ENCODE peak calls at places on chromosomes 3 and 15, in four cellular contexts. D is breast epithelium, E is OCI-LY7, F is lung. O is an unnamed sample. For H3K9me3 and H3K4me1, the result is how much of the 10 kb centered on the place peaks cover.

GRCh38 chr15:70503073-70503745 is 260.1 kb downstream of the UACA start:
- DNase-seq in E (peak), D (no peak), F (no peak), O (no peak)

GRCh38 chr3:152517517-152517916 is 248.8 kb downstream of the MBNL1 start:
- DNase-seq in E (no peak), F (no peak), D (no peak), O (no peak)

GRCh38 chr3:73143821-73144237 is 82.4 kb downstream of the EBLN2 start:
- DNase-seq in F (no peak), E (no peak), D (no peak), O (no peak)

GRCh38 chr3:32313723-32314473 is 75.4 kb downstream of the CMTM8 start:
- DNase-seq in D (no peak), E (no peak), F (no peak), O (no peak)

GRCh38 chr3:58072046-58072445 is 63.8 kb downstream of the FLNB start:
- DNase-seq in F (no peak), D (no peak), E (no peak), O (no peak)

GRCh38 chr3:122576174-122576940 is 1.1 kb upstream of the PARP15 start:
- DNase-seq in F (no peak), E (peak), D (no peak), O (no peak)

GRCh38 chr3:46380471-46381215 is 9.9 kb downstream of the CCR5 start:
- DNase-seq in F (no peak), D (no peak), E (no peak), O (no peak)

GRCh38 chr15:62896969-62897486 is 145.5 kb upstream of the TPM1 start:
- DNase-seq in D (peak), E (no peak), F (peak), O (no peak)

GRCh38 chr3:170233532-170233931 is 11.3 kb downstream of the PRKCI start:
- DNase-seq in D (no peak), F (peak), E (no peak), O (no peak)

GRCh38 chr3:105791919-105792786 is 76.7 kb downstream of the CBLB start:
- DNase-seq in D (no peak), F (peak), E (no peak), O (no peak)

GRCh38 chr3:115834068-115834467 is 210.8 kb downstream of the GAP43 start:
- DNase-seq in D (no peak), F (no peak), E (no peak), O (no peak)

GRCh38 chr15:63189955-63190691 is 717 bp downstream of the RAB8B start:
- DNase-seq in D (no peak), F (no peak), E (peak), O (no peak)

GRCh38 chr15:90881978-90882721 is 2.2 kb upstream of the FES start:
- DNase-seq in E (no peak), D (no peak), F (no peak), O (no peak)

GRCh38 chr3:123096701-123097100 is 29.9 kb downstream of the PDIA5 start:
- DNase-seq in F (no peak), E (no peak), D (no peak), O (no peak)

GRCh38 chr3:134197681-134198261 is 52.9 kb downstream of the RYK start:
- DNase-seq in F (no peak), E (peak), D (no peak), O (no peak)

GRCh38 chr3:10518506-10519150 is 13.2 kb upstream of the ATP2B2 start:
- DNase-seq in D (peak), F (no peak), E (no peak), O (no peak)

GRCh38 chr15:101451886-101452285 is 37.6 kb downstream of the PCSK6 start:
- DNase-seq in E (no peak), D (no peak), F (no peak), O (no peak)

GRCh38 chr3:51397389-51397788 is 6.3 kb downstream of the RBM15B start:
- DNase-seq in E (no peak), F (no peak), D (no peak), O (no peak)

GRCh38 chr3:106249159-106249558 is 380.3 kb upstream of the CBLB start:
- DNase-seq in D (no peak), F (no peak), E (no peak), O (no peak)

GRCh38 chr3:119237299-119237698 is 3.4 kb downstream of the B4GALT4 start:
- DNase-seq in E (no peak), D (no peak), F (no peak), O (no peak)

GRCh38 chr3:108448593-108448992 is 61.8 kb downstream of the MYH15 start:
- DNase-seq in E (no peak), D (no peak), F (no peak), O (no peak)

GRCh38 chr15:70036585-70037343 is 61.0 kb downstream of the TLE3 start:
- DNase-seq in D (peak), E (peak), F (no peak), O (no peak)

GRCh38 chr15:70504305-70504951 is 258.9 kb downstream of the UACA start:
- DNase-seq in D (no peak), F (no peak), E (peak), O (no peak)

GRCh38 chr15:62940755-62941361 is 101.7 kb upstream of the TPM1 start:
- DNase-seq in F (peak), E (no peak), D (no peak), O (no peak)

GRCh38 chr3:24494616-24495333 is at the start of gene THRB:
- DNase-seq in F (peak), D (peak), E (no peak), O (no peak)

GRCh38 chr3:50390523-50391177 is 31.3 kb upstream of the TMEM115 start:
- DNase-seq in D (no peak), F (peak), E (no peak), O (no peak)

GRCh38 chr3:74268753-74269152 is 345.7 kb downstream of the CNTN3 start:
- DNase-seq in F (no peak), D (no peak), E (no peak), O (no peak)

GRCh38 chr15:92473784-92474183 is 80.1 kb downstream of the ST8SIA2 start:
- DNase-seq in E (no peak), F (no peak), D (no peak), O (no peak)

GRCh38 chr3:1421577-1421976 is 328.8 kb downstream of the CNTN6 start:
- DNase-seq in E (no peak), D (no peak), F (no peak), O (no peak)

GRCh38 chr15:92164327-92165000 is 229.2 kb upstream of the ST8SIA2 start:
- DNase-seq in E (no peak), D (no peak), F (no peak), O (no peak)

GRCh38 chr15:55606214-55606613 is 18.1 kb upstream of the PYGO1 start:
- DNase-seq in D (no peak), F (no peak), E (no peak), O (no peak)

GRCh38 chr15:26967719-26968269 is 3.2 kb upstream of the GABRG3 start:
- DNase-seq in D (no peak), E (no peak), F (no peak), O (no peak)

GRCh38 chr3:126858887-126859286 is 124.0 kb upstream of the PLXNA1 start:
- DNase-seq in F (no peak), E (no peak), D (no peak), O (no peak)

GRCh38 chr3:72311425-72311824 is 526.5 kb upstream of the PROK2 start:
- DNase-seq in F (no peak), E (no peak), D (no peak), O (no peak)

GRCh38 chr3:191997579-191998268 is 536.8 kb downstream of the PYDC2 start:
- DNase-seq in E (no peak), F (no peak), D (no peak), O (no peak)
- H3K9me3 ChIP-seq in E (under half), F (under half), D (under half), O (under half)

GRCh38 chr3:100402150-100402706 is 889 bp downstream of the LNP1 start:
- DNase-seq in D (no peak), E (peak), F (no peak), O (no peak)
- H3K4me1 ChIP-seq in D (under half), E (under half), F (under half), O (under half)

DNA sequence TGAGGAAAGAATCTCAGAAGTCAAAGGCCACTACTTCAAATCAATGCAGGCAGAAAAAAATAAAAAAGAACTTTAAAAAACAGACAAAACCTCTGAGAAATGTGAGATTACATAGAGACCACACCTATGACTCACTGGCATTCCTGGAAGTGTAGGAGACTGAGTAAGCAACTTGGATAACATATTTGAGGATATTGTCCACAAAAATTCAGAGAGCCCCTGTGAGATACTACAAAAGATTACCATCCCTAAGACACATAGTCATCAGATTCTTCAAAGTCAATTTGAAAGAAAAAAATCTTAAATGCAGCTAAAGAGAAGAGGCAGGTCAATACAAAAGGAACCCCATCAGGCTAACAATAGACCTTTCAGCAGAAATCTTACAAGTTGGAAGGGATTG is 887.3 kb downstream of the NTRK3 start:
- DNase-seq in D (no peak), E (no peak), F (no peak), O (no peak)
- H3K9me3 ChIP-seq in D (under half), E (under half), F (under half), O (under half)

GRCh38 chr15:60391722-60392340 is 6.0 kb downstream of the ANXA2 start:
- DNase-seq in F (no peak), E (no peak), D (no peak), O (no peak)

GRCh38 chr15:60389261-60390077 is 8.3 kb downstream of the ANXA2 start:
- DNase-seq in E (no peak), F (no peak), D (no peak), O (no peak)

GRCh38 chr15:60390931-60391501 is 6.8 kb downstream of the ANXA2 start:
- DNase-seq in F (peak), D (no peak), E (no peak), O (no peak)

GRCh38 chr15:60392601-60392985 is 5.2 kb downstream of the ANXA2 start:
- DNase-seq in E (no peak), D (no peak), F (no peak), O (no peak)

GRCh38 chr15:60390231-60390630 is 7.6 kb downstream of the ANXA2 start:
- DNase-seq in D (no peak), F (no peak), E (no peak), O (no peak)
- H3K4me1 ChIP-seq in D (half or more), F (under half), E (under half), O (under half)

GRCh38 chr3:8369638-8370037 is 132.0 kb upstream of the LMCD1 start:
- DNase-seq in E (no peak), D (no peak), F (no peak), O (no peak)
- H3K9me3 ChIP-seq in E (under half), D (under half), F (under half), O (under half)

GRCh38 chr3:188288153-188288552 is 134.2 kb downstream of the LPP start:
- DNase-seq in E (no peak), D (no peak), F (no peak), O (no peak)
- H3K4me1 ChIP-seq in E (under half), D (under half), F (under half), O (under half)

GRCh38 chr3:38450853-38451252 is 2.8 kb upstream of the ACVR2B start:
- DNase-seq in E (no peak), D (no peak), F (no peak), O (no peak)

GRCh38 chr3:38446812-38447211 is 6.9 kb upstream of the ACVR2B start:
- DNase-seq in E (no peak), F (no peak), D (no peak), O (no peak)

GRCh38 chr3:38446287-38446686 is 7.4 kb upstream of the ACVR2B start:
- DNase-seq in E (no peak), D (no peak), F (no peak), O (no peak)
- H3K9me3 ChIP-seq in E (under half), D (under half), F (under half), O (under half)

GRCh38 chr15:71688509-71689094 is 121.8 kb upstream of the NR2E3 start:
- DNase-seq in F (no peak), D (no peak), E (no peak), O (no peak)

GRCh38 chr15:71687902-71688508 is 122.3 kb upstream of the NR2E3 start:
- DNase-seq in F (no peak), E (no peak), D (no peak), O (no peak)

GRCh38 chr15:71686221-71687050 is 123.9 kb upstream of the NR2E3 start:
- DNase-seq in F (no peak), E (no peak), D (no peak), O (no peak)

GRCh38 chr15:71683401-71684274 is 126.7 kb upstream of the NR2E3 start:
- DNase-seq in F (no peak), D (no peak), E (no peak), O (no peak)

DNA sequence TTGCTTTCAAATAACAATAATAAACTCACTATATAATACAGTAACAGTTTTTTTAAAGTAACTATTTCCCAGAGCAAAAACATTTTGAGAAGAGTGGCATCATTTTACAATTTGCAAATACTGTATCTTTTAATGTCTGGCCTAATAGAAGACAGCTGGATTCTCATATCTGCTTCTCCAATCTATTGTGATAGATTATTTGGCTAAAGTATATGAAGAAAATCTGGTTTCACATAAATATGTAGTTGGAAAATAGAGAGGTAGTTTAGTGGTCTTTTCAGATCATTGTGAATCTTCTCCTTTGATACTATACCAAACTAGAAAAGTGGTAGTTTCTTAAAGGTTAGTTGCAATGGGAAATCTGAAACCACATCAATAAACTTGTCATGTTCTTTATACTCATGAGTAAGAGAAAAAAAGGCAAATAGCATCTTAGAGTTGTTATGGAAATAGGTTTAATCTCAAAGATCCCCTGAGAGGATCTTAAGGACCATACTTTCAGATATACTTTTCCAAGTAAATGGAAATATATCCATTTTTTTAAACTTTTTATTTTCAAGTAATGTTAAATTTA is 124.8 kb upstream of the NR2E3 start:
- DNase-seq in E (no peak), D (no peak), F (no peak), O (no peak)
- H3K4me1 ChIP-seq in E (under half), D (under half), F (under half), O (under half)

DNA sequence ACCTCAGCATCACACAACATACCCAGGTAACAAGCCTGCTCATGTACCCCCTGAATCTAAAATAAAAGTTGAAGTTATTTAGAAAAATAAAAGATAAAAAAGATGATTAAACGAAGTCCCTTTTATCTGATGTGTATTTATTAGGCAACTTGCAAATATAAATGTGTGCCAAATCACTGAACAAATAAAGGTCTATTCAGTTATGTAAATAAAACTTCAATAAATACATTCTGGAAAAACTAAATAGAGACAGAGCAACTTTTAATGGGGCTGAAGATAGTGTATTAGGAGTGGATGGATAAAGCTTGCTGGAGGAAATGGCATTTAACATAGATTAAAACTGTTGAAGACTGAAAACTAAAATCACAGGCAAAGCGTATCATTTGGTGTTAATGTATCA is 678.0 kb upstream of the GRM7 start:
- DNase-seq in F (no peak), E (no peak), D (no peak), O (no peak)
- H3K9me3 ChIP-seq in F (under half), E (under half), D (under half), O (under half)

O was measured in CD8-positive, alpha-beta memory T cell.